ENCODE peak calls at places on chromosome 14, in eight cellular contexts. J, A, Y, T, B, S, N and W are unnamed samples.

GRCh38 chr14:30444451-30444850 is 114.5 kb upstream of the G2E3 start:
- DNase-seq in J (no peak), A (no peak), Y (no peak), T (no peak), B (no peak), S (no peak), N (no peak), W (no peak)

GRCh38 chr14:95040723-95041476 is 116.4 kb downstream of the DICER1 start:
- DNase-seq in J (no peak), A (peak), Y (no peak), T (no peak), B (no peak), S (no peak), N (peak), W (no peak)

GRCh38 chr14:65639216-65639615 is 226.7 kb downstream of the FUT8 start:
- DNase-seq in J (no peak), A (no peak), Y (peak), T (no peak), B (no peak), S (no peak), N (no peak), W (no peak)

GRCh38 chr14:97408937-97409860 is 612.0 kb downstream of the VRK1 start:
- DNase-seq in J (no peak), A (peak), Y (no peak), T (no peak), B (no peak), S (no peak), N (no peak), W (no peak)

GRCh38 chr14:102824832-102825231 is 47.6 kb downstream of the TRAF3 start:
- DNase-seq in J (no peak), A (no peak), Y (peak), T (no peak), B (no peak), S (no peak), N (no peak), W (no peak)

GRCh38 chr14:102902086-102902485 is 20.4 kb upstream of the AMN start:
- DNase-seq in J (no peak), A (no peak), Y (no peak), T (no peak), B (no peak), S (no peak), N (no peak), W (no peak)

GRCh38 chr14:31968912-31969311 is 108.2 kb upstream of the ARHGAP5 start:
- DNase-seq in J (no peak), A (no peak), Y (no peak), T (no peak), B (no peak), S (no peak), N (no peak), W (no peak)

GRCh38 chr14:93103392-93104080 is 12.2 kb downstream of the ITPK1 start:
- DNase-seq in J (no peak), A (no peak), Y (peak), T (no peak), B (peak), S (no peak), N (no peak), W (no peak)

GRCh38 chr14:32608880-32609279 is 279.8 kb downstream of the AKAP6 start:
- DNase-seq in J (no peak), A (peak), Y (peak), T (no peak), B (peak), S (no peak), N (no peak), W (no peak)

GRCh38 chr14:36227802-36228201 is 51.3 kb upstream of the PTCSC3 start:
- DNase-seq in J (no peak), A (no peak), Y (no peak), T (no peak), B (no peak), S (no peak), N (no peak), W (no peak)

GRCh38 chr14:38705220-38705619 is 397.8 kb downstream of the SEC23A start:
- DNase-seq in J (no peak), A (no peak), Y (no peak), T (no peak), B (no peak), S (no peak), N (no peak), W (no peak)

GRCh38 chr14:104893435-104894207 is 28.6 kb downstream of the CEP170B start:
- DNase-seq in J (no peak), A (peak), Y (peak), T (no peak), B (no peak), S (no peak), N (peak), W (no peak)